ENCODE peak calls at places on chromosome 17, in six cellular contexts. One of them, this sample, is unnamed.

GRCh38 chr17:63039899-63040602 is 74.0 kb downstream of the TANC2 start:
- DNase-seq in heart right ventricle: no peak
- DNase-seq in activated naive CD4-positive, alpha-beta T cell: no peak
- DNase-seq in stimulated activated CD4-positive, alpha-beta T cell treated with anti-CD3 and anti-CD28 coated beads, Interleukin-1b, Interleukin-23, amount 100 ng/mL, for 1 hour: no peak
- DNase-seq in activated effector memory CD4-positive, alpha-beta T cell treated with Interleukin-2 at 50 U/mL for 16 hours: no peak
- DNase-seq in left cardiac atrium: no peak
- DNase-seq in this sample: no peak

GRCh38 chr17:79721993-79722671 is 8.6 kb upstream of the ENPP7 start:
- DNase-seq in heart right ventricle: no peak
- DNase-seq in activated naive CD4-positive, alpha-beta T cell: no peak
- DNase-seq in stimulated activated CD4-positive, alpha-beta T cell treated with anti-CD3 and anti-CD28 coated beads, Interleukin-1b, Interleukin-23, amount 100 ng/mL, for 1 hour: no peak
- DNase-seq in activated effector memory CD4-positive, alpha-beta T cell treated with Interleukin-2 at 50 U/mL for 16 hours: no peak
- DNase-seq in left cardiac atrium: no peak
- DNase-seq in this sample: peak

GRCh38 chr17:7929158-7930029 is at the start of gene KCNAB3:
- DNase-seq in heart right ventricle: no peak
- DNase-seq in activated naive CD4-positive, alpha-beta T cell: no peak
- DNase-seq in stimulated activated CD4-positive, alpha-beta T cell treated with anti-CD3 and anti-CD28 coated beads, Interleukin-1b, Interleukin-23, amount 100 ng/mL, for 1 hour: no peak
- DNase-seq in activated effector memory CD4-positive, alpha-beta T cell treated with Interleukin-2 at 50 U/mL for 16 hours: peak
- DNase-seq in left cardiac atrium: peak
- DNase-seq in this sample: peak

GRCh38 chr17:33124871-33125551 is 133.4 kb downstream of the SPACA3 start:
- DNase-seq in heart right ventricle: no peak
- DNase-seq in activated naive CD4-positive, alpha-beta T cell: no peak
- DNase-seq in stimulated activated CD4-positive, alpha-beta T cell treated with anti-CD3 and anti-CD28 coated beads, Interleukin-1b, Interleukin-23, amount 100 ng/mL, for 1 hour: no peak
- DNase-seq in activated effector memory CD4-positive, alpha-beta T cell treated with Interleukin-2 at 50 U/mL for 16 hours: no peak
- DNase-seq in left cardiac atrium: no peak
- DNase-seq in this sample: no peak

GRCh38 chr17:8176197-8176940 is at the start of gene TMEM107:
- DNase-seq in heart right ventricle: peak
- DNase-seq in activated naive CD4-positive, alpha-beta T cell: peak
- DNase-seq in stimulated activated CD4-positive, alpha-beta T cell treated with anti-CD3 and anti-CD28 coated beads, Interleukin-1b, Interleukin-23, amount 100 ng/mL, for 1 hour: no peak
- DNase-seq in activated effector memory CD4-positive, alpha-beta T cell treated with Interleukin-2 at 50 U/mL for 16 hours: peak
- DNase-seq in left cardiac atrium: peak
- DNase-seq in this sample: peak

GRCh38 chr17:57574040-57574513 is 171.0 kb downstream of the CCDC182 start:
- DNase-seq in heart right ventricle: peak
- DNase-seq in activated naive CD4-positive, alpha-beta T cell: no peak
- DNase-seq in stimulated activated CD4-positive, alpha-beta T cell treated with anti-CD3 and anti-CD28 coated beads, Interleukin-1b, Interleukin-23, amount 100 ng/mL, for 1 hour: no peak
- DNase-seq in activated effector memory CD4-positive, alpha-beta T cell treated with Interleukin-2 at 50 U/mL for 16 hours: no peak
- DNase-seq in left cardiac atrium: peak
- DNase-seq in this sample: no peak

GRCh38 chr17:66548158-66548557 is 245.7 kb downstream of the PRKCA start:
- DNase-seq in heart right ventricle: no peak
- DNase-seq in activated naive CD4-positive, alpha-beta T cell: no peak
- DNase-seq in stimulated activated CD4-positive, alpha-beta T cell treated with anti-CD3 and anti-CD28 coated beads, Interleukin-1b, Interleukin-23, amount 100 ng/mL, for 1 hour: no peak
- DNase-seq in activated effector memory CD4-positive, alpha-beta T cell treated with Interleukin-2 at 50 U/mL for 16 hours: peak
- DNase-seq in left cardiac atrium: no peak
- DNase-seq in this sample: no peak

GRCh38 chr17:79741751-79742588 is 11.2 kb downstream of the ENPP7 start:
- DNase-seq in heart right ventricle: peak
- DNase-seq in activated naive CD4-positive, alpha-beta T cell: peak
- DNase-seq in stimulated activated CD4-positive, alpha-beta T cell treated with anti-CD3 and anti-CD28 coated beads, Interleukin-1b, Interleukin-23, amount 100 ng/mL, for 1 hour: peak
- DNase-seq in activated effector memory CD4-positive, alpha-beta T cell treated with Interleukin-2 at 50 U/mL for 16 hours: peak
- DNase-seq in left cardiac atrium: peak
- DNase-seq in this sample: peak

GRCh38 chr17:77054926-77055325 is 85.8 kb upstream of the SEC14L1 start:
- DNase-seq in heart right ventricle: no peak
- DNase-seq in activated naive CD4-positive, alpha-beta T cell: no peak
- DNase-seq in stimulated activated CD4-positive, alpha-beta T cell treated with anti-CD3 and anti-CD28 coated beads, Interleukin-1b, Interleukin-23, amount 100 ng/mL, for 1 hour: no peak
- DNase-seq in activated effector memory CD4-positive, alpha-beta T cell treated with Interleukin-2 at 50 U/mL for 16 hours: no peak
- DNase-seq in left cardiac atrium: no peak
- DNase-seq in this sample: peak

GRCh38 chr17:66275651-66276050 is 26.8 kb upstream of the PRKCA start:
- DNase-seq in heart right ventricle: no peak
- DNase-seq in activated naive CD4-positive, alpha-beta T cell: no peak
- DNase-seq in stimulated activated CD4-positive, alpha-beta T cell treated with anti-CD3 and anti-CD28 coated beads, Interleukin-1b, Interleukin-23, amount 100 ng/mL, for 1 hour: no peak
- DNase-seq in activated effector memory CD4-positive, alpha-beta T cell treated with Interleukin-2 at 50 U/mL for 16 hours: no peak
- DNase-seq in left cardiac atrium: no peak
- DNase-seq in this sample: peak

GRCh38 chr17:14882131-14882530 is 383.0 kb downstream of the PMP22 start:
- DNase-seq in heart right ventricle: no peak
- DNase-seq in activated naive CD4-positive, alpha-beta T cell: no peak
- DNase-seq in stimulated activated CD4-positive, alpha-beta T cell treated with anti-CD3 and anti-CD28 coated beads, Interleukin-1b, Interleukin-23, amount 100 ng/mL, for 1 hour: no peak
- DNase-seq in activated effector memory CD4-positive, alpha-beta T cell treated with Interleukin-2 at 50 U/mL for 16 hours: no peak
- DNase-seq in left cardiac atrium: no peak
- DNase-seq in this sample: no peak

GRCh38 chr17:27559996-27560481 is 70.9 kb upstream of the LGALS9 start:
- DNase-seq in heart right ventricle: peak
- DNase-seq in activated naive CD4-positive, alpha-beta T cell: no peak
- DNase-seq in stimulated activated CD4-positive, alpha-beta T cell treated with anti-CD3 and anti-CD28 coated beads, Interleukin-1b, Interleukin-23, amount 100 ng/mL, for 1 hour: no peak
- DNase-seq in activated effector memory CD4-positive, alpha-beta T cell treated with Interleukin-2 at 50 U/mL for 16 hours: no peak
- DNase-seq in left cardiac atrium: peak
- DNase-seq in this sample: no peak

GRCh38 chr17:80940171-80941123 is 51.2 kb upstream of the CHMP6 start:
- DNase-seq in heart right ventricle: no peak
- DNase-seq in activated naive CD4-positive, alpha-beta T cell: no peak
- DNase-seq in stimulated activated CD4-positive, alpha-beta T cell treated with anti-CD3 and anti-CD28 coated beads, Interleukin-1b, Interleukin-23, amount 100 ng/mL, for 1 hour: no peak
- DNase-seq in activated effector memory CD4-positive, alpha-beta T cell treated with Interleukin-2 at 50 U/mL for 16 hours: no peak
- DNase-seq in left cardiac atrium: no peak
- DNase-seq in this sample: no peak

GRCh38 chr17:39486242-39486641 is 25.0 kb downstream of the CDK12 start:
- DNase-seq in heart right ventricle: no peak
- DNase-seq in activated naive CD4-positive, alpha-beta T cell: no peak
- DNase-seq in stimulated activated CD4-positive, alpha-beta T cell treated with anti-CD3 and anti-CD28 coated beads, Interleukin-1b, Interleukin-23, amount 100 ng/mL, for 1 hour: no peak
- DNase-seq in activated effector memory CD4-positive, alpha-beta T cell treated with Interleukin-2 at 50 U/mL for 16 hours: no peak
- DNase-seq in left cardiac atrium: no peak
- DNase-seq in this sample: peak

GRCh38 chr17:36657763-36658490 is 56.5 kb downstream of the MRM1 start:
- DNase-seq in heart right ventricle: no peak
- DNase-seq in activated naive CD4-positive, alpha-beta T cell: no peak
- DNase-seq in stimulated activated CD4-positive, alpha-beta T cell treated with anti-CD3 and anti-CD28 coated beads, Interleukin-1b, Interleukin-23, amount 100 ng/mL, for 1 hour: no peak
- DNase-seq in activated effector memory CD4-positive, alpha-beta T cell treated with Interleukin-2 at 50 U/mL for 16 hours: no peak
- DNase-seq in left cardiac atrium: peak
- DNase-seq in this sample: peak

GRCh38 chr17:63940584-63940983 is 8.5 kb upstream of the CD79B start:
- DNase-seq in heart right ventricle: no peak
- DNase-seq in activated naive CD4-positive, alpha-beta T cell: no peak
- DNase-seq in stimulated activated CD4-positive, alpha-beta T cell treated with anti-CD3 and anti-CD28 coated beads, Interleukin-1b, Interleukin-23, amount 100 ng/mL, for 1 hour: no peak
- DNase-seq in activated effector memory CD4-positive, alpha-beta T cell treated with Interleukin-2 at 50 U/mL for 16 hours: no peak
- DNase-seq in left cardiac atrium: no peak
- DNase-seq in this sample: no peak

GRCh38 chr17:82216301-82217119 is 3.9 kb upstream of the CCDC57 start:
- DNase-seq in heart right ventricle: peak
- DNase-seq in activated naive CD4-positive, alpha-beta T cell: no peak
- DNase-seq in stimulated activated CD4-positive, alpha-beta T cell treated with anti-CD3 and anti-CD28 coated beads, Interleukin-1b, Interleukin-23, amount 100 ng/mL, for 1 hour: no peak
- DNase-seq in activated effector memory CD4-positive, alpha-beta T cell treated with Interleukin-2 at 50 U/mL for 16 hours: peak
- DNase-seq in left cardiac atrium: peak
- DNase-seq in this sample: no peak

GRCh38 chr17:15341385-15341849 is at the start of gene TEKT3:
- DNase-seq in heart right ventricle: peak
- DNase-seq in activated naive CD4-positive, alpha-beta T cell: no peak
- DNase-seq in stimulated activated CD4-positive, alpha-beta T cell treated with anti-CD3 and anti-CD28 coated beads, Interleukin-1b, Interleukin-23, amount 100 ng/mL, for 1 hour: no peak
- DNase-seq in activated effector memory CD4-positive, alpha-beta T cell treated with Interleukin-2 at 50 U/mL for 16 hours: no peak
- DNase-seq in left cardiac atrium: peak
- DNase-seq in this sample: peak

GRCh38 chr17:49715221-49715620 is 7.5 kb upstream of the SLC35B1 start:
- DNase-seq in heart right ventricle: no peak
- DNase-seq in activated naive CD4-positive, alpha-beta T cell: no peak
- DNase-seq in stimulated activated CD4-positive, alpha-beta T cell treated with anti-CD3 and anti-CD28 coated beads, Interleukin-1b, Interleukin-23, amount 100 ng/mL, for 1 hour: no peak
- DNase-seq in activated effector memory CD4-positive, alpha-beta T cell treated with Interleukin-2 at 50 U/mL for 16 hours: peak
- DNase-seq in left cardiac atrium: no peak
- DNase-seq in this sample: no peak

GRCh38 chr17:64491034-64491860 is 5.6 kb downstream of the POLG2 start:
- DNase-seq in heart right ventricle: peak
- DNase-seq in activated naive CD4-positive, alpha-beta T cell: no peak
- DNase-seq in stimulated activated CD4-positive, alpha-beta T cell treated with anti-CD3 and anti-CD28 coated beads, Interleukin-1b, Interleukin-23, amount 100 ng/mL, for 1 hour: no peak
- DNase-seq in activated effector memory CD4-positive, alpha-beta T cell treated with Interleukin-2 at 50 U/mL for 16 hours: peak
- DNase-seq in left cardiac atrium: no peak
- DNase-seq in this sample: no peak

GRCh38 chr17:75262112-75262606 is 480 bp downstream of the MRPS7 start:
- DNase-seq in heart right ventricle: no peak
- DNase-seq in activated naive CD4-positive, alpha-beta T cell: no peak
- DNase-seq in stimulated activated CD4-positive, alpha-beta T cell treated with anti-CD3 and anti-CD28 coated beads, Interleukin-1b, Interleukin-23, amount 100 ng/mL, for 1 hour: no peak
- DNase-seq in activated effector memory CD4-positive, alpha-beta T cell treated with Interleukin-2 at 50 U/mL for 16 hours: no peak
- DNase-seq in left cardiac atrium: no peak
- DNase-seq in this sample: peak

GRCh38 chr17:15279011-15279477 is 13.9 kb upstream of the PMP22 start:
- DNase-seq in heart right ventricle: no peak
- DNase-seq in activated naive CD4-positive, alpha-beta T cell: no peak
- DNase-seq in stimulated activated CD4-positive, alpha-beta T cell treated with anti-CD3 and anti-CD28 coated beads, Interleukin-1b, Interleukin-23, amount 100 ng/mL, for 1 hour: no peak
- DNase-seq in activated effector memory CD4-positive, alpha-beta T cell treated with Interleukin-2 at 50 U/mL for 16 hours: no peak
- DNase-seq in left cardiac atrium: no peak
- DNase-seq in this sample: no peak

This sample was measured in ELF-1.